ENCODE peak calls at places on chromosomes 3 and 15, in eight cellular contexts. Z is CD8-positive, alpha-beta T cell; N is GM12865; E is endothelial cell of umbilical vein; M is bronchial epithelial cell; S is HFF-Myc; P is IMR-90; L is small intestine. H is an unnamed sample.

GRCh38 chr3:10557783-10558373 is 52.5 kb upstream of the ATP2B2 start:
- DNase-seq in N (no peak), L (no peak), M (peak; percentile 72), S (peak; percentile 15), P (peak; percentile 37), Z (no peak), E (no peak), H (no peak)

GRCh38 chr3:1692428-1692827 is 406.2 kb upstream of the CNTN4 start:
- DNase-seq in E (no peak), M (no peak), N (no peak), P (no peak), S (no peak), L (no peak), Z (no peak), H (no peak)

GRCh38 chr15:33142708-33143107 is 51.8 kb downstream of the FMN1 start:
- DNase-seq in Z (no peak), P (no peak), E (no peak), M (no peak), N (no peak), L (peak; percentile 88), S (no peak), H (no peak)

GRCh38 chr3:115233021-115233420 is 85.9 kb upstream of the ZBTB20 start:
- DNase-seq in E (peak; percentile 9), L (no peak), M (no peak), Z (no peak), S (no peak), N (no peak), P (peak; percentile 20), H (no peak)

GRCh38 chr15:58477228-58477627 is 45.4 kb downstream of the LIPC start:
- DNase-seq in M (no peak), S (no peak), P (no peak), E (peak; percentile 35), N (no peak), Z (no peak), L (no peak), H (no peak)

GRCh38 chr3:127480196-127480933 is 110.2 kb downstream of the TPRA1 start:
- DNase-seq in P (no peak), M (no peak), N (no peak), Z (no peak), S (no peak), L (no peak), E (no peak), H (no peak)

GRCh38 chr3:81451611-81452010 is 309.8 kb downstream of the GBE1 start:
- DNase-seq in N (no peak), Z (no peak), P (no peak), S (no peak), E (peak; percentile 44), M (peak; percentile 59), L (no peak), H (peak; percentile 62)

GRCh38 chr3:4708230-4708629 is 215.1 kb downstream of the ITPR1 start:
- DNase-seq in N (no peak), P (no peak), S (no peak), L (no peak), E (peak; percentile 83), M (no peak), Z (no peak), H (no peak)

GRCh38 chr3:45064512-45065372 is 38.6 kb downstream of the CLEC3B start:
- DNase-seq in N (no peak), P (peak; percentile 94), L (no peak), M (peak; percentile 89), Z (no peak), E (peak; percentile 81), S (peak; percentile 43), H (no peak)

GRCh38 chr3:120481056-120481455 is 30.3 kb upstream of the FSTL1 start:
- DNase-seq in N (no peak), L (no peak), Z (no peak), P (no peak), M (no peak), E (no peak), S (no peak), H (no peak)

GRCh38 chr15:74863239-74864056 is 9.7 kb downstream of the SCAMP2 start:
- DNase-seq in S (no peak), L (peak; percentile 48), E (no peak), M (peak; percentile 72), N (no peak), P (peak; percentile 31), Z (no peak), H (peak; percentile 45)

GRCh38 chr3:132318451-132318850 is 1.2 kb downstream of the ACP3 start:
- DNase-seq in S (no peak), P (peak; percentile 45), Z (no peak), M (peak; percentile 89), N (no peak), E (no peak), L (no peak), H (no peak)

GRCh38 chr15:37880009-37880834 is 54.2 kb upstream of the TMCO5A start:
- DNase-seq in N (peak; percentile 42), E (peak; percentile 64), P (peak; percentile 75), M (peak; percentile 56), Z (no peak), L (peak; percentile 26), S (no peak), H (peak; percentile 44)

GRCh38 chr3:52396011-52396906 is 48.6 kb downstream of the SEMA3G start:
- DNase-seq in M (no peak), L (no peak), E (no peak), P (no peak), N (no peak), S (no peak), Z (no peak), H (no peak)

GRCh38 chr15:74141591-74141990 is 11.2 kb downstream of the ISLR2 start:
- DNase-seq in Z (no peak), L (no peak), E (no peak), S (no peak), N (no peak), M (no peak), P (no peak), H (no peak)

GRCh38 chr15:99906356-99906755 is 173.1 kb upstream of the LYSMD4 start:
- DNase-seq in S (no peak), E (no peak), M (no peak), L (no peak), N (no peak), Z (no peak), P (no peak), H (no peak)

GRCh38 chr3:9149566-9149965 is 99.9 kb downstream of the SRGAP3 start:
- DNase-seq in S (no peak), M (peak; percentile 91), L (no peak), N (no peak), Z (no peak), P (no peak), E (no peak), H (no peak)

GRCh38 chr3:5726618-5727017 is 539.1 kb downstream of the EDEM1 start:
- DNase-seq in S (no peak), L (peak; percentile 1), Z (no peak), M (no peak), N (no peak), E (no peak), P (no peak), H (no peak)

GRCh38 chr15:101827257-101827656 is 15.3 kb downstream of the OR4F15 start:
- DNase-seq in P (peak; percentile 92), Z (no peak), S (peak; percentile 66), L (no peak), E (no peak), N (no peak), M (no peak), H (no peak)

GRCh38 chr3:43207628-43208085 is 78.7 kb upstream of the SNRK start:
- DNase-seq in M (no peak), Z (no peak), L (peak; percentile 75), P (peak; percentile 23), N (no peak), S (no peak), E (no peak), H (no peak)

GRCh38 chr3:64686446-64686908 is 1.3 kb downstream of the ADAMTS9 start:
- DNase-seq in E (peak; percentile 77), M (peak; percentile 54), Z (no peak), L (peak; percentile 59), S (no peak), N (no peak), P (peak; percentile 52), H (no peak)

GRCh38 chr3:140391041-140391440 is 286.8 kb upstream of the TRIM42 start:
- DNase-seq in E (no peak), S (no peak), N (no peak), Z (no peak), M (no peak), P (no peak), L (no peak), H (no peak)

GRCh38 chr3:143627336-143627735 is 220.9 kb downstream of the SLC9A9 start:
- DNase-seq in S (no peak), E (no peak), M (no peak), N (no peak), P (peak; percentile 3), L (no peak), Z (no peak), H (no peak)

GRCh38 chr15:84714372-84714771 is 1.6 kb downstream of the SEC11A start:
- DNase-seq in N (no peak), Z (no peak), P (no peak), E (no peak), S (no peak), M (no peak), L (no peak), H (no peak)
- H3K4me3 ChIP-seq in N (peak overlapping the region; percentile 91), Z (peak overlapping the region; percentile 94), P (no peak overlapping the region), E (no peak overlapping the region), S (peak overlapping the region; percentile 92), M (peak overlapping the region; percentile 95), L (no peak overlapping the region), H (peak overlapping the region; percentile 93)

GRCh38 chr3:133506215-133506901 is 67.1 kb upstream of the CDV3 start:
- DNase-seq in N (peak; percentile 90), E (peak; percentile 75), P (no peak), S (no peak), M (no peak), L (peak; percentile 59), Z (no peak), H (no peak)
- H3K4me3 ChIP-seq in N (peak overlapping the region; percentile 60), E (no peak overlapping the region), P (no peak overlapping the region), S (no peak overlapping the region), M (no peak overlapping the region), L (no peak overlapping the region), Z (peak overlapping the region; percentile 30), H (no peak overlapping the region)

GRCh38 chr3:126213376-126214044 is 33.1 kb upstream of the ALDH1L1 start:
- DNase-seq in M (no peak), N (no peak), P (no peak), E (no peak), Z (no peak), L (no peak), S (no peak), H (no peak)
- H3K4me3 ChIP-seq in M (peak overlapping the region; percentile 47), N (no peak overlapping the region), P (peak overlapping the region; percentile 10), E (no peak overlapping the region), Z (no peak overlapping the region), L (peak overlapping the region; percentile 20), S (peak overlapping the region; percentile 38), H (peak overlapping the region; percentile 46)

GRCh38 chr3:47163023-47163989 is 607 bp downstream of the SETD2 start:
- DNase-seq in E (peak; percentile 57), Z (peak; percentile 38), N (peak; percentile 78), L (peak; percentile 65), M (peak; percentile 27), S (no peak), P (peak; percentile 27), H (no peak)

GRCh38 chr3:47162695-47163022 is 1.3 kb downstream of the SETD2 start:
- DNase-seq in Z (no peak), E (no peak), P (peak; percentile 16), N (no peak), S (no peak), L (peak; percentile 29), M (peak; percentile 28), H (no peak)

GRCh38 chr3:47159820-47160219 is 4.1 kb downstream of the SETD2 start:
- DNase-seq in Z (no peak), L (no peak), N (no peak), S (no peak), M (no peak), P (no peak), E (no peak), H (no peak)

GRCh38 chr3:47163990-47164848 is at the start of gene SETD2:
- DNase-seq in E (peak; percentile 90), N (peak; percentile 95), P (peak; percentile 90), L (peak; percentile 93), M (peak; percentile 76), Z (peak; percentile 67), S (peak; percentile 49), H (peak; percentile 71)

GRCh38 chr3:47161983-47162694 is 1.8 kb downstream of the SETD2 start:
- DNase-seq in Z (no peak), N (no peak), S (no peak), E (no peak), P (no peak), L (peak; percentile 13), M (peak; percentile 8), H (no peak)
- H3K4me3 ChIP-seq in Z (peak overlapping the region; percentile 93), N (peak overlapping the region; percentile 88), S (peak overlapping the region; percentile 83), E (peak overlapping the region; percentile 2), P (peak overlapping the region; percentile 85), L (peak overlapping the region; percentile 86), M (peak overlapping the region; percentile 96), H (peak overlapping the region; percentile 82)

H was measured in retinal pigment epithelial cell.